ENCODE peak calls at places on chromosomes 4 and X, in ten cellular contexts. One of them, this sample, is unnamed.

GRCh38 chr4:8762951-8763735 is 108.5 kb downstream of the HMX1 start:
- DNase-seq in HCT116: no peak
- DNase-seq in K562: no peak
- DNase-seq in A549: no peak
- DNase-seq in WTC11: peak
- DNase-seq in endothelial cell of umbilical vein: no peak
- DNase-seq in NB4: no peak
- DNase-seq in H1: no peak
- DNase-seq in GM12878: no peak
- DNase-seq in SK-N-SH: no peak
- DNase-seq in this sample: no peak

GRCh38 chr4:10128761-10129160 is 12.2 kb upstream of the WDR1 start:
- DNase-seq in HCT116: no peak
- DNase-seq in K562: no peak
- DNase-seq in A549: no peak
- DNase-seq in WTC11: no peak
- DNase-seq in endothelial cell of umbilical vein: no peak
- DNase-seq in NB4: no peak
- DNase-seq in H1: no peak
- DNase-seq in GM12878: no peak
- DNase-seq in SK-N-SH: no peak
- DNase-seq in this sample: no peak

GRCh38 chrX:49754238-49754857 is 58.6 kb upstream of the PAGE1 start:
- DNase-seq in HCT116: peak
- DNase-seq in K562: peak
- DNase-seq in A549: peak
- DNase-seq in WTC11: peak
- DNase-seq in endothelial cell of umbilical vein: peak
- DNase-seq in NB4: peak
- DNase-seq in H1: peak
- DNase-seq in GM12878: no peak
- DNase-seq in SK-N-SH: peak
- DNase-seq in this sample: peak

GRCh38 chr4:7785017-7785416 is 154.6 kb downstream of the AFAP1 start:
- DNase-seq in HCT116: no peak
- DNase-seq in K562: no peak
- DNase-seq in A549: no peak
- DNase-seq in WTC11: no peak
- DNase-seq in endothelial cell of umbilical vein: peak
- DNase-seq in NB4: no peak
- DNase-seq in H1: no peak
- DNase-seq in GM12878: no peak
- DNase-seq in SK-N-SH: peak
- DNase-seq in this sample: no peak

GRCh38 chrX:128035318-128035717 is 16.9 kb downstream of the ACTRT1 start:
- DNase-seq in HCT116: no peak
- DNase-seq in K562: no peak
- DNase-seq in A549: no peak
- DNase-seq in WTC11: no peak
- DNase-seq in endothelial cell of umbilical vein: peak
- DNase-seq in NB4: no peak
- DNase-seq in H1: no peak
- DNase-seq in GM12878: no peak
- DNase-seq in SK-N-SH: no peak
- DNase-seq in this sample: no peak

GRCh38 chrX:133215747-133216146 is 2.4 kb downstream of the TFDP3 start:
- DNase-seq in HCT116: no peak
- DNase-seq in K562: peak
- DNase-seq in A549: peak
- DNase-seq in WTC11: peak
- DNase-seq in endothelial cell of umbilical vein: no peak
- DNase-seq in NB4: peak
- DNase-seq in H1: no peak
- DNase-seq in GM12878: no peak
- DNase-seq in SK-N-SH: peak
- DNase-seq in this sample: peak

GRCh38 chrX:116239944-116240391 is 69.4 kb downstream of the AGTR2 start:
- DNase-seq in HCT116: no peak
- DNase-seq in K562: no peak
- DNase-seq in A549: no peak
- DNase-seq in WTC11: no peak
- DNase-seq in endothelial cell of umbilical vein: no peak
- DNase-seq in NB4: no peak
- DNase-seq in H1: no peak
- DNase-seq in GM12878: no peak
- DNase-seq in SK-N-SH: no peak
- DNase-seq in this sample: no peak

GRCh38 chrX:145464650-145465049 is 217.3 kb downstream of the SPANXN1 start:
- DNase-seq in HCT116: no peak
- DNase-seq in K562: no peak
- DNase-seq in A549: no peak
- DNase-seq in WTC11: no peak
- DNase-seq in endothelial cell of umbilical vein: no peak
- DNase-seq in NB4: no peak
- DNase-seq in H1: no peak
- DNase-seq in GM12878: no peak
- DNase-seq in SK-N-SH: no peak
- DNase-seq in this sample: no peak

GRCh38 chr4:78480286-78480685 is 71.3 kb upstream of the ANXA3 start:
- DNase-seq in HCT116: no peak
- DNase-seq in K562: no peak
- DNase-seq in A549: no peak
- DNase-seq in WTC11: no peak
- DNase-seq in endothelial cell of umbilical vein: no peak
- DNase-seq in NB4: no peak
- DNase-seq in H1: no peak
- DNase-seq in GM12878: no peak
- DNase-seq in SK-N-SH: no peak
- DNase-seq in this sample: no peak

GRCh38 chr4:185890196-185890595 is 78.2 kb upstream of the SORBS2 start:
- DNase-seq in HCT116: no peak
- DNase-seq in K562: no peak
- DNase-seq in A549: no peak
- DNase-seq in WTC11: no peak
- DNase-seq in endothelial cell of umbilical vein: no peak
- DNase-seq in NB4: no peak
- DNase-seq in H1: no peak
- DNase-seq in GM12878: no peak
- DNase-seq in SK-N-SH: no peak
- DNase-seq in this sample: no peak

GRCh38 chr4:39825741-39826231 is 127.8 kb downstream of the UBE2K start:
- DNase-seq in HCT116: no peak
- DNase-seq in K562: no peak
- DNase-seq in A549: peak
- DNase-seq in WTC11: no peak
- DNase-seq in endothelial cell of umbilical vein: peak
- DNase-seq in NB4: no peak
- DNase-seq in H1: no peak
- DNase-seq in GM12878: no peak
- DNase-seq in SK-N-SH: no peak
- DNase-seq in this sample: no peak

GRCh38 chr4:86720508-86721068 is 126.5 kb downstream of the PTPN13 start:
- DNase-seq in HCT116: no peak
- DNase-seq in K562: no peak
- DNase-seq in A549: no peak
- DNase-seq in WTC11: no peak
- DNase-seq in endothelial cell of umbilical vein: peak
- DNase-seq in NB4: no peak
- DNase-seq in H1: no peak
- DNase-seq in GM12878: no peak
- DNase-seq in SK-N-SH: no peak
- DNase-seq in this sample: no peak

GRCh38 chr4:157045507-157046127 is 30.3 kb upstream of the GLRB start:
- DNase-seq in HCT116: peak
- DNase-seq in K562: peak
- DNase-seq in A549: peak
- DNase-seq in WTC11: no peak
- DNase-seq in endothelial cell of umbilical vein: peak
- DNase-seq in NB4: peak
- DNase-seq in H1: no peak
- DNase-seq in GM12878: no peak
- DNase-seq in SK-N-SH: peak
- DNase-seq in this sample: peak

DNA sequence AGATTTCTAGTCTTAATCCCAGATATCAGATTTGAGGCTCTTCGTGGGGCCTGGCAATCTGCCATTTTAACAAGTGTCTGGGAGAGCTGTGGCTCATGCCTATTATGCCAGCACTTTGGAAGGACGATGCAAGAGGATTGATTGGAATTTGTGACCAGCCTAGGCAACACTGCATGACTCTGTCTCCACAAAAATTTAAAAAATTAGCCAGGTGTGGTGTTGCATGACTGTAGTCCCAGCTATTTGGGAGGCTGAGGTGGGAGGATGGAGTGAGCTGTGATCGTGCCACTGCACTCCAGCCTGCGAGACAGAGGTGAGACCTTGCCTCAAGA is 19.6 kb upstream of the YTHDC1 start:
- DNase-seq in HCT116: peak
- DNase-seq in K562: no peak
- DNase-seq in A549: peak
- DNase-seq in WTC11: no peak
- DNase-seq in endothelial cell of umbilical vein: no peak
- DNase-seq in NB4: no peak
- DNase-seq in H1: no peak
- DNase-seq in GM12878: no peak
- DNase-seq in SK-N-SH: no peak
- DNase-seq in this sample: no peak
- TF ChIP-seq MAX in HCT116: peak
- TF ChIP-seq MAX in K562: no peak
- TF ChIP-seq MAX in A549: no peak
- TF ChIP-seq MAX in WTC11: no peak
- TF ChIP-seq MAX in endothelial cell of umbilical vein: no peak
- TF ChIP-seq MAX in NB4: no peak
- TF ChIP-seq MAX in H1: no peak
- TF ChIP-seq MAX in GM12878: no peak
- TF ChIP-seq MAX in SK-N-SH: no peak
- TF ChIP-seq MAX in this sample: no peak

GRCh38 chr4:95129708-95130343 is 372.1 kb downstream of the BMPR1B start:
- DNase-seq in HCT116: peak
- DNase-seq in K562: peak
- DNase-seq in A549: peak
- DNase-seq in WTC11: no peak
- DNase-seq in endothelial cell of umbilical vein: peak
- DNase-seq in NB4: peak
- DNase-seq in H1: no peak
- DNase-seq in GM12878: no peak
- DNase-seq in SK-N-SH: no peak
- DNase-seq in this sample: no peak

GRCh38 chr4:95129036-95129435 is 371.3 kb downstream of the BMPR1B start:
- DNase-seq in HCT116: no peak
- DNase-seq in K562: no peak
- DNase-seq in A549: no peak
- DNase-seq in WTC11: no peak
- DNase-seq in endothelial cell of umbilical vein: peak
- DNase-seq in NB4: no peak
- DNase-seq in H1: no peak
- DNase-seq in GM12878: no peak
- DNase-seq in SK-N-SH: no peak
- DNase-seq in this sample: no peak

GRCh38 chr4:95122001-95122400 is 364.2 kb downstream of the BMPR1B start:
- DNase-seq in HCT116: no peak
- DNase-seq in K562: no peak
- DNase-seq in A549: no peak
- DNase-seq in WTC11: no peak
- DNase-seq in endothelial cell of umbilical vein: no peak
- DNase-seq in NB4: no peak
- DNase-seq in H1: no peak
- DNase-seq in GM12878: no peak
- DNase-seq in SK-N-SH: no peak
- DNase-seq in this sample: no peak

GRCh38 chr4:95120456-95120855 is 362.7 kb downstream of the BMPR1B start:
- DNase-seq in HCT116: no peak
- DNase-seq in K562: no peak
- DNase-seq in A549: no peak
- DNase-seq in WTC11: no peak
- DNase-seq in endothelial cell of umbilical vein: no peak
- DNase-seq in NB4: no peak
- DNase-seq in H1: no peak
- DNase-seq in GM12878: no peak
- DNase-seq in SK-N-SH: no peak
- DNase-seq in this sample: no peak

DNA sequence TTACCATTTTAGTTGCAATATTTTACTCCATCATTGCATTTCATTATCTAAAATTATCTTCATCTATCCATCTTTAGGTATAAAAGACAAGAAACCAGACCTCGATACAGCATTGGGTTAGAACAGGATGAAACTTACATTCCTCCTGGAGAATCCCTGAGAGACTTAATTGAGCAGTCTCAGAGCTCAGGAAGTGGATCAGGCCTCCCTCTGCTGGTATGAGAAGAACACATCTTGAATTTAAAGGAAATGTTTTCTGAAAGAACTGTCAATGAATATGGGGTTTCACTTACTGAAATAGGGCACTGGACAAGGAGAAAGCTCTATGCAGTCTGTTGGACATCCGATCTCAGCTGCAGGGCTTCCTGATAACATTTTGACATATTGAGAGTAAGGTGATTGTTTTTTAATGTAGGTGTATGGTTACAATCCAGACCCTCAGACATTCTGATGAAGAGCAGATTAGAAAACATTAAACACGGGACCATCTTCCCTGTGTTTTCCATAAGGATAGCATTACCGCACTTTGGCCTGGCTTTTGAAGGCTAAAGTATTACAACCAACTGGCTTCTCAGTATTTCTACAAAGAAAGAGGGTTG is 367.2 kb downstream of the BMPR1B start:
- DNase-seq in HCT116: peak
- DNase-seq in K562: peak
- DNase-seq in A549: peak
- DNase-seq in WTC11: peak
- DNase-seq in endothelial cell of umbilical vein: peak
- DNase-seq in NB4: peak
- DNase-seq in H1: no peak
- DNase-seq in GM12878: no peak
- DNase-seq in SK-N-SH: peak
- DNase-seq in this sample: peak
- TF ChIP-seq MAX in HCT116: no peak
- TF ChIP-seq MAX in K562: no peak
- TF ChIP-seq MAX in A549: no peak
- TF ChIP-seq MAX in WTC11: no peak
- TF ChIP-seq MAX in endothelial cell of umbilical vein: no peak
- TF ChIP-seq MAX in NB4: no peak
- TF ChIP-seq MAX in H1: no peak
- TF ChIP-seq MAX in GM12878: no peak
- TF ChIP-seq MAX in SK-N-SH: no peak
- TF ChIP-seq MAX in this sample: no peak

GRCh38 chrX:337331-337831 is 18.8 kb upstream of the GTPBP6 start:
- DNase-seq in HCT116: no peak
- DNase-seq in K562: no peak
- DNase-seq in A549: no peak
- DNase-seq in WTC11: no peak
- DNase-seq in endothelial cell of umbilical vein: no peak
- DNase-seq in NB4: no peak
- DNase-seq in H1: no peak
- DNase-seq in GM12878: no peak
- DNase-seq in SK-N-SH: no peak
- DNase-seq in this sample: no peak
- TF ChIP-seq MAX in HCT116: no peak
- TF ChIP-seq MAX in K562: no peak
- TF ChIP-seq MAX in A549: no peak
- TF ChIP-seq MAX in WTC11: no peak
- TF ChIP-seq MAX in endothelial cell of umbilical vein: no peak
- TF ChIP-seq MAX in NB4: no peak
- TF ChIP-seq MAX in H1: no peak
- TF ChIP-seq MAX in GM12878: no peak
- TF ChIP-seq MAX in SK-N-SH: no peak
- TF ChIP-seq MAX in this sample: no peak

GRCh38 chr4:3045500-3045850 is 28.9 kb downstream of the HTT-AS start:
- DNase-seq in HCT116: no peak
- DNase-seq in K562: peak
- DNase-seq in A549: peak
- DNase-seq in WTC11: no peak
- DNase-seq in endothelial cell of umbilical vein: no peak
- DNase-seq in NB4: peak
- DNase-seq in H1: no peak
- DNase-seq in GM12878: no peak
- DNase-seq in SK-N-SH: no peak
- DNase-seq in this sample: no peak
- TF ChIP-seq MAX in HCT116: no peak
- TF ChIP-seq MAX in K562: peak
- TF ChIP-seq MAX in A549: no peak
- TF ChIP-seq MAX in WTC11: no peak
- TF ChIP-seq MAX in endothelial cell of umbilical vein: no peak
- TF ChIP-seq MAX in NB4: peak
- TF ChIP-seq MAX in H1: no peak
- TF ChIP-seq MAX in GM12878: no peak
- TF ChIP-seq MAX in SK-N-SH: no peak
- TF ChIP-seq MAX in this sample: no peak